ENCODE peak calls at places on chromosomes 5 and 9, in ten cellular contexts. G is breast epithelium, E is stomach, K is sigmoid colon, W is GM12891, H is vagina, U is H1, B is spleen, M is endothelial cell of umbilical vein, R is Panc1. D is an unnamed sample.

GRCh38 chr5:158382473-158382872 is 523.5 kb upstream of the CLINT1 start:
- DNase-seq in G (no peak), E (no peak), K (peak; percentile 90), W (no peak), H (no peak), U (no peak), B (no peak), M (peak; percentile 83), R (peak; percentile 8), D (no peak)

GRCh38 chr9:114804504-114804903 is 1.3 kb downstream of the TNFSF15 start:
- DNase-seq in G (no peak), E (peak; percentile 48), K (no peak), W (no peak), H (no peak), U (no peak), B (no peak), M (peak; percentile 93), R (peak; percentile 12), D (no peak)

GRCh38 chr5:170641589-170642031 is 137.8 kb downstream of the KCNIP1 start:
- DNase-seq in G (no peak), E (no peak), K (peak; percentile 46), W (no peak), H (no peak), U (no peak), B (peak; percentile 61), M (no peak), R (no peak), D (no peak)

GRCh38 chr9:536597-537511 is 304.6 kb upstream of the DMRT1 start:
- DNase-seq in G (no peak), E (no peak), K (no peak), W (peak; percentile 6), H (no peak), U (no peak), B (no peak), M (no peak), R (no peak), D (no peak)

GRCh38 chr9:126475933-126476555 is 137.7 kb upstream of the LMX1B start:
- DNase-seq in G (no peak), E (no peak), K (no peak), W (no peak), H (no peak), U (no peak), B (no peak), M (no peak), R (no peak), D (no peak)

GRCh38 chr9:37908698-37909186 is 4.8 kb upstream of the SLC25A51 start:
- DNase-seq in G (no peak), E (no peak), K (peak; percentile 35), W (no peak), H (peak; percentile 22), U (no peak), B (peak; percentile 75), M (no peak), R (no peak), D (no peak)

GRCh38 chr9:124060844-124061605 is 49.5 kb downstream of the LHX2 start:
- DNase-seq in G (no peak), E (no peak), K (no peak), W (no peak), H (no peak), U (no peak), B (no peak), M (no peak), R (no peak), D (no peak)

GRCh38 chr5:83925321-83925877 is 204.7 kb upstream of the HAPLN1 start:
- DNase-seq in G (no peak), E (no peak), K (no peak), W (no peak), H (no peak), U (no peak), B (no peak), M (no peak), R (no peak), D (no peak)

GRCh38 chr5:165134146-165134545 is 1628.7 kb downstream of the MAT2B start:
- DNase-seq in G (no peak), E (no peak), K (no peak), W (no peak), H (no peak), U (no peak), B (no peak), M (no peak), R (no peak), D (no peak)

GRCh38 chr5:83608122-83608521 is 112.5 kb downstream of the HAPLN1 start:
- DNase-seq in G (no peak), E (peak; percentile 28), K (no peak), W (peak; percentile 10), H (no peak), U (peak; percentile 62), B (no peak), M (peak; percentile 55), R (no peak), D (no peak)

GRCh38 chr5:134464988-134465855 is 53.5 kb upstream of the CDKN2AIPNL start:
- DNase-seq in G (no peak), E (no peak), K (no peak), W (no peak), H (no peak), U (no peak), B (peak; percentile 79), M (no peak), R (no peak), D (no peak)

GRCh38 chr5:134467231-134467630 is 55.5 kb upstream of the CDKN2AIPNL start:
- DNase-seq in G (no peak), E (no peak), K (no peak), W (no peak), H (no peak), U (no peak), B (peak; percentile 54), M (no peak), R (no peak), D (no peak)

GRCh38 chr5:134466241-134467069 is 54.8 kb upstream of the CDKN2AIPNL start:
- DNase-seq in G (peak; percentile 98), E (peak; percentile 97), K (peak; percentile 99), W (peak; percentile 51), H (no peak), U (peak; percentile 88), B (peak; percentile 96), M (peak; percentile 74), R (peak; percentile 39), D (peak; percentile 46)

GRCh38 chr5:134463991-134464760 is 52.5 kb upstream of the CDKN2AIPNL start:
- DNase-seq in G (no peak), E (no peak), K (no peak), W (no peak), H (no peak), U (no peak), B (peak; percentile 27), M (no peak), R (no peak), D (no peak)

GRCh38 chr5:134465856-134466240 is 54.2 kb upstream of the CDKN2AIPNL start:
- DNase-seq in G (peak; percentile 82), E (peak; percentile 93), K (peak; percentile 96), W (peak; percentile 72), H (no peak), U (peak; percentile 95), B (peak; percentile 94), M (peak; percentile 94), R (peak; percentile 35), D (peak; percentile 75)
- TF ChIP-seq POLR2AphosphoS5 in G (peak; percentile 41), E (peak; percentile 95), K (peak; percentile 92), W (no peak), H (peak; percentile 69), U (peak; percentile 55), B (peak; percentile 95), M (peak; percentile 81), R (peak; percentile 56), D (no peak)

GRCh38 chr5:139278540-139279274 is 14.8 kb upstream of the MATR3 start:
- DNase-seq in G (no peak), E (no peak), K (no peak), W (no peak), H (no peak), U (no peak), B (no peak), M (no peak), R (no peak), D (no peak)
- TF ChIP-seq POLR2AphosphoS5 in G (no peak), E (no peak), K (no peak), W (no peak), H (no peak), U (peak; percentile 16), B (no peak), M (no peak), R (no peak), D (peak; percentile 45)

GRCh38 chr9:34373749-34374148 is 2.9 kb downstream of the MYORG start:
- DNase-seq in G (no peak), E (no peak), K (no peak), W (no peak), H (no peak), U (no peak), B (no peak), M (no peak), R (no peak), D (no peak)

GRCh38 chr9:34376596-34377401 is at the start of gene MYORG:
- DNase-seq in G (peak; percentile 90), E (peak; percentile 98), K (peak; percentile 96), W (peak; percentile 97), H (peak; percentile 97), U (peak; percentile 98), B (peak; percentile 98), M (peak; percentile 84), R (peak; percentile 84), D (peak; percentile 97)

GRCh38 chr9:34375901-34376595 is 650 bp downstream of the MYORG start:
- DNase-seq in G (no peak), E (peak; percentile 68), K (peak; percentile 80), W (no peak), H (peak; percentile 91), U (no peak), B (peak; percentile 91), M (peak; percentile 42), R (no peak), D (no peak)

GRCh38 chr9:34374339-34374738 is 2.4 kb downstream of the MYORG start:
- DNase-seq in G (no peak), E (no peak), K (no peak), W (no peak), H (no peak), U (no peak), B (no peak), M (no peak), R (no peak), D (no peak)

DNA sequence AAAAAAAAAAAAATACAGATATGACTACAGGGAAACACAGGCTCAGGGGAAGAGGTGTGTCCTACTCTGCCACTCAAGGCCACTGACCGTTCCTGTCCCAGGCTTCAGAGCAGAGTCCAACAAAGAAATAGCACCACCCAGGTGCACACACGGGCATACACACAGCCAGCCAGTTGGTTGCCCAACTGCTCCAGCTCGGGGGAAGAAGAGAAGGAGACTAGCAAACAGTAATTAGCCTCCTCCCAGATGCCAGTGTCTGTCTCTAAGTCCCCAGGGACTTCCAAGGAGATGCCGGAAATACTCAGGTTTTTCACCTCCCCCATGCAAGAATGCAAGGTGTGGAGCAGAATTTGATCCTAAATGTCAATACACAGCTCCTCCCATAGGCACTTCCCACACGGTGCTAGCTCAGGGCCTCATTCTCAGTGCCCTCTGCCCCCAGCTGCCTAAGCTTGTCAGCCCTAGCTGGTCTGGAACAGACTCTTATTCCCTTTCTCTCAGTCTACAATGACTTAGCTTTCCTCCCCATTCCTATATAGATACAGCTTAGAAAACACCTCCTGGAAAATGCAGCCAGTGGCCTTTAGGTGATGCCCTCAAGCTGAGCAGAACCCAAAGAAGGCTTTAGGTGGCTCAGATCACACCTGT is 1.7 kb downstream of the MYORG start:
- DNase-seq in G (no peak), E (peak; percentile 73), K (no peak), W (no peak), H (no peak), U (no peak), B (no peak), M (no peak), R (no peak), D (no peak)
- TF ChIP-seq POLR2AphosphoS5 in G (no peak), E (peak; percentile 79), K (no peak), W (no peak), H (no peak), U (no peak), B (no peak), M (no peak), R (no peak), D (no peak)

GRCh38 chr9:14096182-14096922 is 217.6 kb downstream of the NFIB start:
- DNase-seq in G (no peak), E (peak; percentile 45), K (no peak), W (no peak), H (no peak), U (no peak), B (no peak), M (peak; percentile 97), R (no peak), D (no peak)
- TF ChIP-seq POLR2AphosphoS5 in G (no peak), E (peak; percentile 77), K (peak; percentile 41), W (no peak), H (peak; percentile 47), U (no peak), B (no peak), M (peak; percentile 41), R (no peak), D (no peak)